ENCODE peak calls at places on chromosomes 1 and 21, in six cellular contexts. I, B, U, P, D and W are unnamed samples.

GRCh38 chr1:74674278-74675048 is 871 bp upstream of the ERICH3 start:
- DNase-seq in I (no peak), B (peak; percentile 71), U (no peak), P (no peak), D (no peak), W (no peak)

GRCh38 chr21:25722631-25723030 is 12.1 kb downstream of the ATP5PF start:
- DNase-seq in I (no peak), B (no peak), U (no peak), P (no peak), D (no peak), W (no peak)

GRCh38 chr1:3746389-3746783 is 5.9 kb upstream of the CCDC27 start:
- DNase-seq in I (peak; percentile 26), B (peak; percentile 86), U (no peak), P (no peak), D (no peak), W (no peak)

GRCh38 chr1:46689326-46689725 is 17.7 kb downstream of the TEX38 start:
- DNase-seq in I (no peak), B (no peak), U (no peak), P (no peak), D (no peak), W (no peak)

GRCh38 chr1:178632619-178633018 is 92.4 kb upstream of the RALGPS2 start:
- DNase-seq in I (peak; percentile 62), B (no peak), U (no peak), P (no peak), D (no peak), W (no peak)

GRCh38 chr21:34517491-34518245 is 5.7 kb upstream of the KCNE1 start:
- DNase-seq in I (peak; percentile 25), B (peak; percentile 70), U (no peak), P (no peak), D (no peak), W (no peak)

GRCh38 chr21:21764281-21764680 is 766.1 kb downstream of the NCAM2 start:
- DNase-seq in I (no peak), B (no peak), U (no peak), P (no peak), D (no peak), W (no peak)

GRCh38 chr1:114330451-114330983 is 176.8 kb upstream of the SYT6 start:
- DNase-seq in I (no peak), B (no peak), U (no peak), P (no peak), D (no peak), W (no peak)

GRCh38 chr1:90834354-90835171 is 117.5 kb upstream of the BARHL2 start:
- DNase-seq in I (no peak), B (no peak), U (no peak), P (no peak), D (peak; percentile 34), W (no peak)

GRCh38 chr1:201505505-201505893 is 1.4 kb downstream of the CSRP1 start:
- DNase-seq in I (peak; percentile 74), B (no peak), U (peak; percentile 66), P (no peak), D (peak; percentile 70), W (no peak)

GRCh38 chr1:25575191-25575590 is 31.8 kb downstream of the LDLRAP1 start:
- DNase-seq in I (peak; percentile 43), B (no peak), U (no peak), P (no peak), D (no peak), W (no peak)

GRCh38 chr21:27108228-27108627 is 141.3 kb upstream of the ADAMTS5 start:
- DNase-seq in I (peak; percentile 17), B (no peak), U (peak; percentile 9), P (no peak), D (peak; percentile 20), W (peak; percentile 14)

GRCh38 chr1:37753473-37754321 is 11.2 kb downstream of the EPHA10 start:
- DNase-seq in I (no peak), B (peak; percentile 62), U (no peak), P (no peak), D (no peak), W (no peak)

GRCh38 chr1:40802078-40803075 is 18.8 kb downstream of the KCNQ4 start:
- DNase-seq in I (peak; percentile 75), B (peak; percentile 97), U (peak; percentile 46), P (peak; percentile 46), D (peak; percentile 69), W (no peak)

GRCh38 chr1:227357229-227358078 is 39.2 kb upstream of the CDC42BPA start:
- DNase-seq in I (peak; percentile 96), B (peak; percentile 38), U (peak; percentile 83), P (no peak), D (peak; percentile 68), W (no peak)

GRCh38 chr1:228842094-228842775 is 107.0 kb downstream of the RHOU start:
- DNase-seq in I (peak; percentile 78), B (no peak), U (peak; percentile 92), P (no peak), D (peak; percentile 53), W (no peak)

GRCh38 chr21:45528981-45529784 is 13.1 kb downstream of the SLC19A1 start:
- DNase-seq in I (no peak), B (no peak), U (no peak), P (no peak), D (no peak), W (no peak)

DNA sequence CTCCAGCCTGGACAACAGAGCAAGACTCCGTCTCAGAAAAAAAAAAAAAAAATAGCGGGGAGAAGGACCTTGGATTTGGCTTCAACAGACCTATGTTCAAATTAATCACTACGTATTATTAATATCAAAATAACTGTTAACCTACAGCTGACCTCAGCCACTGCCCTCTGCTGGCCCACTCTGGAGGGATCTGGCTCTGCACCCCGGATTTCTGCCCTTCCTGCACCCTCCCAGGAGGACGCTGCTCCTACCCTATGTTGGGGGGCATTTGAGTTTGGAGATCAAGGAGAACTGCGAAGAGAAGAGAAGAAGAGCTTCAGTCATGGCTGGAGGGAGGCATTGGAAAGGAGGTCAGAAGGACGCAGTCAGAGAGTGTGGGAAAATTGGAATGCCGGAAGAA is 96.7 kb downstream of the PSMG1 start:
- DNase-seq in I (no peak), B (no peak), U (no peak), P (no peak), D (no peak), W (no peak)
- TF ChIP-seq CTCF in I (peak; percentile 35), B (peak; percentile 39), U (peak; percentile 57), P (no peak), D (peak; percentile 10), W (peak; percentile 9)

GRCh38 chr1:204377800-204378608 is 18.3 kb upstream of the PLEKHA6 start:
- DNase-seq in I (peak; percentile 90), B (peak; percentile 83), U (no peak), P (no peak), D (no peak), W (no peak)
- H3K4me3 ChIP-seq in I (peak overlapping the region; percentile 72), B (peak overlapping the region; percentile 75), U (peak overlapping the region; percentile 41), P (peak overlapping the region; percentile 74), D (peak overlapping the region; percentile 52), W (peak overlapping the region; percentile 50)

DNA sequence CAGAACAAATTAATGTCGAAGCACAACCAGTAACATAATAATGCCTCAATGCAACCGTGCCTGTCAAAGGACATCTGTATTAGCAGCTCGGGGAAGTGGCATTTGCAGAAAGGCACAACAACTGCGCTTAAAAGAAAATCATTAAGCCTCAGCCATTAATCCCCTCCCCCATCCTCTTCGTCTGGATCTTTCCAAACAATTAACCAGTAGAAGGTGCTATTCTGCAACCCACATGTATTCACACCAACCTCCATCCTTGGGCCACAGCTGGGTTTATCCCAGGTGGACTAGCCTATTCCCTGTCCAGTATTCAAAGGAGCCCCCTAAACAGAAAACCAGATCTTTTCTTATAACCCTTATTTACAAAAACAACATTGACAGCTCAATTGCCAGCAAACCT is 2.6 kb downstream of the RERE start:
- DNase-seq in I (no peak), B (peak; percentile 80), U (no peak), P (no peak), D (no peak), W (no peak)
- TF ChIP-seq CTCF in I (peak; percentile 28), B (peak; percentile 68), U (no peak), P (no peak), D (no peak), W (no peak)

GRCh38 chr1:52848423-52848822 is 5.9 kb downstream of the ZYG11A start:
- DNase-seq in I (no peak), B (no peak), U (no peak), P (no peak), D (no peak), W (no peak)

GRCh38 chr1:52852854-52853253 is 10.3 kb downstream of the ZYG11A start:
- DNase-seq in I (no peak), B (no peak), U (no peak), P (no peak), D (no peak), W (no peak)

GRCh38 chr1:52855584-52855983 is 13.0 kb downstream of the ZYG11A start:
- DNase-seq in I (no peak), B (no peak), U (no peak), P (no peak), D (no peak), W (no peak)

GRCh38 chr1:52856026-52856425 is 13.5 kb downstream of the ZYG11A start:
- DNase-seq in I (peak; percentile 23), B (peak; percentile 41), U (no peak), P (no peak), D (no peak), W (no peak)

DNA sequence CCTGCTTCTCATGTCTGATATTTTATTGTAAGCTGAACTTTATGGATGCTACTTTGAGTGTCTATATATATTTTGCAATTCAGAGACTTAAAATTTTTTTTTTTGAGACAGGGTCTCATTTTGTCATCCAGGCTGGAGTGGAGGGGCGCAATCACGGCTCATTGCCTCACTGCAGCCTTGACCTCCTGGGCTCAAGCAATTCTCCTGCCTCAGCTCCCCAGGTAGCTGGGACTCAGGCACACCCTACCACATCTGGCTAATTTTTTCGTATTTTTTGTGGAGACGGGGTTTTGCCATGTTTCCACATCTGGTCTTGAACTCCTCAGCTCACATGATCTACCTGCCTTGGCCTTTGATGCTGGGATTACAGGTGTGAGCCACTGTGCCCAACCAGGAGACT is 8.4 kb downstream of the ZYG11A start:
- DNase-seq in I (no peak), B (no peak), U (no peak), P (no peak), D (no peak), W (no peak)
- H3K4me3 ChIP-seq in I (no peak overlapping the region), B (no peak overlapping the region), U (no peak overlapping the region), P (no peak overlapping the region), D (no peak overlapping the region), W (no peak overlapping the region)